ENCODE peak calls at places on chromosomes 2 and 18, in seven cellular contexts. G is astrocyte, L is MCF 10A, D is cardiac fibroblast, S is AG04450, O is PC-3, F is testis. B is an unnamed sample.

GRCh38 chr2:142874293-142874814 is 3.1 kb upstream of the KYNU start:
- DNase-seq in L (peak), S (peak), F (no peak), O (peak), G (peak), D (peak), B (peak)

GRCh38 chr2:119158563-119159347 is at the start of gene C1QL2:
- DNase-seq in S (no peak), L (no peak), F (peak), D (no peak), O (no peak), G (no peak), B (no peak)

GRCh38 chr2:190468814-190469569 is 60.8 kb downstream of the MFSD6 start:
- DNase-seq in F (peak), S (peak), D (peak), L (peak), O (peak), G (peak), B (peak)

GRCh38 chr2:126761256-126761980 is 105.5 kb downstream of the GYPC start:
- DNase-seq in O (no peak), D (no peak), F (no peak), G (no peak), S (no peak), L (no peak), B (no peak)

GRCh38 chr2:164692958-164693357 is 71.7 kb upstream of the GRB14 start:
- DNase-seq in G (no peak), L (no peak), D (no peak), F (no peak), O (no peak), S (no peak), B (no peak)

GRCh38 chr18:76256897-76257500 is 238.0 kb downstream of the ZNF516 start:
- DNase-seq in L (peak), G (peak), S (peak), D (peak), F (peak), O (peak), B (peak)

GRCh38 chr2:101947374-101947773 is 44.4 kb upstream of the IL1R2 start:
- DNase-seq in L (no peak), G (no peak), D (no peak), F (no peak), O (no peak), S (no peak), B (no peak)

GRCh38 chr2:206353685-206354084 is 79.2 kb downstream of the ZDBF2 start:
- DNase-seq in O (peak), L (peak), S (no peak), D (peak), G (no peak), F (no peak), B (no peak)

GRCh38 chr18:12911928-12912703 is 28.1 kb upstream of the PTPN2 start:
- DNase-seq in D (no peak), S (no peak), L (no peak), O (no peak), F (no peak), G (no peak), B (no peak)

GRCh38 chr2:179592167-179592936 is 269.1 kb downstream of the ZNF385B start:
- DNase-seq in S (peak), L (no peak), G (peak), O (peak), D (peak), F (no peak), B (no peak)

GRCh38 chr2:70523996-70524965 is 29.3 kb downstream of the TGFA start:
- DNase-seq in O (peak), L (peak), D (peak), F (no peak), G (peak), S (no peak), B (peak)

GRCh38 chr2:65666156-65666725 is 233.8 kb upstream of the SPRED2 start:
- DNase-seq in D (peak), L (peak), S (peak), F (no peak), O (peak), G (peak), B (peak)

GRCh38 chr2:9736008-9736407 is 105.2 kb upstream of the YWHAQ start:
- DNase-seq in F (no peak), S (no peak), L (no peak), O (no peak), D (no peak), G (no peak), B (no peak)

GRCh38 chr2:9738062-9738717 is 105.1 kb upstream of the TAF1B start:
- DNase-seq in F (no peak), O (no peak), L (no peak), D (no peak), S (no peak), G (no peak), B (no peak)

GRCh38 chr2:9738718-9739496 is 104.4 kb upstream of the TAF1B start:
- DNase-seq in D (peak), S (no peak), O (no peak), G (no peak), F (peak), L (no peak), B (no peak)

GRCh38 chr2:9735335-9735734 is 104.5 kb upstream of the YWHAQ start:
- DNase-seq in G (no peak), F (no peak), D (no peak), L (no peak), S (no peak), O (no peak), B (no peak)

DNA sequence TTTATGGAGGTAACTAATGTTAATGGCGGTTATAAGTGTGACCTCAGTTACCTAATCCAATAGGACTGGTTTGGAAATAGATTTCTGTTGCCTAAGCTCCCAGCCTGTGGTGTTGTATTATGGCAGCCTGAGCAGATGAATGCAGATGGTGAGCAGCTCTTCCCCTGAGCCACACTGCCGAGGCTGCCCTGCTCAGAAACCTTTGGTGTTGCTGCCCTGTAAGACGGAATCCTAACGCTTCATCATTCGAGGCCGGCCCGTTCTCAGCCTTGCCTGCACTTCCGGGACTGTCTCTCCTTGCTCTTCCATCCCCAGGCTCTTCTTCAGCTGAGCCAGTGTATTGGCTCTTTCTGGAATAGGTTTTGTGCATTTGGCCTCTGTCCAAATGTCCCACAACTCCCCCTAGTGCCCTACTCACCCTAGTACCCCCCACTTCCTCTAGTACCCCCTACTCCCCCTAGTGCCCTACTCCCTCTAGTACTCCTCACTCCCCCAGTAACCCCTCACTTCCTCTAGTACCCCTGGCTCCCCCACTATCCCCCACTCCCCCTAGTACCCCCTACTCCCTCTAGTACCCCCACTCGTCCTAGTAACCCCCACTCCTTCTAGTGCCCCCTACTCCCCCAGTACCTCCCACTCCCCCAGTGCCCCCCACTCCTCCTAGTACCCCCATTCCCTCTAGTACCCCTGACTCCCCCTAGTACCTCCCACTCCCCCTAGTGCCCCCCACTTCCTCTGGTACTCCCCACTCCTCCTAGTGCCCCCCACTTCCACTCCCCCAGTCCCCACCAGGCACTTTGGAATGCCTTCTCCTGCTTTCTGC is 106.0 kb upstream of the TAF1B start:
- DNase-seq in L (no peak), O (no peak), D (peak), G (no peak), F (no peak), S (no peak), B (no peak)
- TF ChIP-seq CTCF in L (no peak), O (peak), D (peak), G (no peak), F (no peak), S (no peak), B (no peak)

GRCh38 chr2:192551760-192552159 is 357.0 kb upstream of the TMEFF2 start:
- DNase-seq in G (no peak), F (no peak), S (no peak), D (no peak), O (no peak), L (no peak), B (no peak)
- TF ChIP-seq CTCF in G (no peak), F (no peak), S (no peak), D (no peak), O (no peak), L (no peak), B (no peak)

GRCh38 chr2:84735383-84735782 is 145.5 kb downstream of the TRABD2A start:
- DNase-seq in L (no peak), S (no peak), O (no peak), G (peak), F (no peak), D (no peak), B (no peak)

DNA sequence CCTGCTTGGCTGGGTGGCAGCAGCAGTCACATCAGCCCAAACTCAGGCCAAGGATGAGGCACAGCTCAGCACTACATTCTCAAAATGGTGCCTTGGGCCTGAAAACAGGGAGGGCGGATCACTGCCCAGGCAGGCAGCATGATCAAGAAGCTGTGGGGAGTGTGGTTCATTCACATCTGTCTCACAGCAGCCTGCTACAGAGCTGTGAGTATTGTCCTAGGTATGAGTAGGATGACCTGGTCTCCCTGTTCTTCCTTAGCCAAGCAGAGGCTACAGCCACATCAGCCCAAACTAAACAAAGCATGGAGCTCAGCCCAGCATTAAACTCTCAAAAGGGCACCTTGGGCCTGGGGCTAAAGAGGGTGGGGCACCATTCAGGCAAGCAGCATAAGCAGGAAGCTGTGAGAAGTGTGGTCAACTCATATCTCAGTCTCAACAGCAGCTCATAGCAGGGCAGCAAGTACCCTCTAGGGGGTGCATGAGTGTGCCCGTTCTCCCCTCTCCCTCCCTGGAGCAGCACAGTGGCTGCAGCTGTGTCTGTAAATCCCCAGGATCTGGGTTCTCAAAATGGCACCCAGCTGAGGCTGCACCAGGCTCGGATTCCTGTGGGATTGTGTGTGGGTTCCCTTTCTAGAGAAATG is 139.6 kb downstream of the TRABD2A start:
- DNase-seq in O (peak), F (no peak), L (peak), G (no peak), S (no peak), D (peak), B (peak)
- TF ChIP-seq CTCF in O (peak), F (no peak), L (peak), G (peak), S (peak), D (peak), B (no peak)

GRCh38 chr2:230068658-230069080 is at the start of gene SLC16A14:
- DNase-seq in G (peak), S (peak), O (peak), D (peak), F (peak), L (peak), B (peak)
- TF ChIP-seq CTCF in G (peak), S (peak), O (peak), D (peak), F (peak), L (no peak), B (no peak)

GRCh38 chr18:6731197-6731596 is 1.7 kb downstream of the ARHGAP28 start:
- DNase-seq in D (peak), F (no peak), O (peak), S (peak), L (peak), G (peak), B (no peak)

GRCh38 chr18:6732952-6733351 is 3.4 kb downstream of the ARHGAP28 start:
- DNase-seq in S (no peak), L (no peak), F (no peak), G (no peak), D (no peak), O (peak), B (no peak)

GRCh38 chr18:6728809-6729246 is 688 bp upstream of the ARHGAP28 start:
- DNase-seq in S (no peak), O (no peak), F (peak), G (peak), D (no peak), L (no peak), B (no peak)

GRCh38 chr18:6728318-6728717 is 1.2 kb upstream of the ARHGAP28 start:
- DNase-seq in D (no peak), G (no peak), S (no peak), L (no peak), O (no peak), F (no peak), B (no peak)

GRCh38 chr18:6729247-6730091 is at the start of gene ARHGAP28:
- DNase-seq in G (peak), D (peak), S (peak), L (peak), F (peak), O (peak), B (peak)
- TF ChIP-seq CTCF in G (no peak), D (no peak), S (peak), L (no peak), F (peak), O (peak), B (no peak)